ENCODE peak calls at places on chromosomes 6 and 20, in six cellular contexts. S is GM12878, X is SK-N-SH, L is ovary, W is transverse colon, K is sigmoid colon. Q is an unnamed sample.
A peak's percentile ranks its signal among the peaks of the same experiment; 100 is the strongest.

GRCh38 chr6:157143171-157143884 is 180.0 kb downstream of the TMEM242 start:
- DNase-seq in S (no peak), K (no peak), L (peak; percentile 30), X (peak; percentile 82), W (no peak), Q (no peak)

GRCh38 chr20:35091808-35092523 is 641 bp downstream of the TRPC4AP start:
- DNase-seq in W (peak; percentile 13), S (no peak), L (no peak), X (peak; percentile 38), K (no peak), Q (no peak)

GRCh38 chr6:98928688-98929087 is 19.1 kb downstream of the FBXL4 start:
- DNase-seq in L (no peak), X (no peak), K (no peak), W (no peak), S (no peak), Q (no peak)

GRCh38 chr20:53738945-53739798 is 145.5 kb upstream of the ZNF217 start:
- DNase-seq in W (no peak), L (no peak), S (no peak), K (no peak), X (no peak), Q (no peak)

GRCh38 chr6:42451146-42451594 is 556 bp downstream of the TRERF1 start:
- DNase-seq in S (no peak), W (no peak), L (no peak), K (no peak), X (no peak), Q (no peak)

GRCh38 chr6:105882071-105882803 is 203.9 kb upstream of the PRDM1 start:
- DNase-seq in L (no peak), K (no peak), S (no peak), X (no peak), W (no peak), Q (no peak)

GRCh38 chr6:32086661-32087573 is 22.2 kb downstream of the TNXB start:
- DNase-seq in S (peak; percentile 63), L (peak; percentile 76), K (no peak), W (no peak), X (no peak), Q (no peak)

GRCh38 chr6:139539852-139540251 is 165.4 kb upstream of the CITED2 start:
- DNase-seq in X (peak; percentile 6), L (peak; percentile 67), S (no peak), K (peak; percentile 82), W (peak; percentile 42), Q (no peak)

GRCh38 chr6:56581561-56581960 is 61.1 kb downstream of the DST start:
- DNase-seq in S (no peak), W (no peak), L (no peak), K (no peak), X (no peak), Q (no peak)

GRCh38 chr6:95519228-95520037 is 57.9 kb upstream of the MANEA start:
- DNase-seq in K (no peak), L (no peak), S (no peak), X (no peak), W (no peak), Q (no peak)

GRCh38 chr6:150485559-150486517 is 113.8 kb upstream of the PLEKHG1 start:
- DNase-seq in X (no peak), S (no peak), L (no peak), W (no peak), K (no peak), Q (no peak)

GRCh38 chr6:137217801-137218472 is 1.2 kb downstream of the IFNGR1 start:
- DNase-seq in L (no peak), X (no peak), W (peak; percentile 67), S (no peak), K (no peak), Q (peak; percentile 34)

GRCh38 chr6:31308050-31308844 is 36.4 kb upstream of the HLA-C start:
- DNase-seq in W (peak; percentile 73), K (peak; percentile 62), S (no peak), X (no peak), L (no peak), Q (no peak)

GRCh38 chr6:27250955-27251671 is 3.6 kb downstream of the PRSS16 start:
- DNase-seq in S (peak; percentile 40), W (peak; percentile 96), X (peak; percentile 59), L (peak; percentile 65), K (no peak), Q (no peak)

GRCh38 chr6:33613146-33613793 is 7.9 kb upstream of the ITPR3 start:
- DNase-seq in S (no peak), K (no peak), L (no peak), X (no peak), W (no peak), Q (no peak)

GRCh38 chr6:113120577-113121285 is 736.4 kb upstream of the MARCKS start:
- DNase-seq in X (no peak), K (no peak), W (no peak), S (no peak), L (no peak), Q (no peak)

GRCh38 chr6:144012534-144012933 is 4.5 kb upstream of the PLAGL1 start:
- DNase-seq in X (no peak), K (no peak), L (no peak), W (no peak), S (no peak), Q (no peak)

GRCh38 chr6:32581275-32582095 is 8.2 kb downstream of the HLA-DRB1 start:
- DNase-seq in W (no peak), X (no peak), S (no peak), L (no peak), K (no peak), Q (no peak)

GRCh38 chr20:2397091-2397490 is 16.4 kb downstream of the TGM6 start:
- DNase-seq in K (no peak), X (no peak), S (no peak), W (no peak), L (no peak), Q (no peak)

GRCh38 chr20:2399390-2399789 is 18.7 kb downstream of the TGM6 start:
- DNase-seq in X (no peak), S (no peak), K (no peak), L (no peak), W (no peak), Q (no peak)

GRCh38 chr20:2400290-2400689 is 19.6 kb downstream of the TGM6 start:
- DNase-seq in W (no peak), L (no peak), S (no peak), K (no peak), X (no peak), Q (no peak)

GRCh38 chr20:2397595-2398145 is 17.0 kb downstream of the TGM6 start:
- DNase-seq in X (no peak), S (no peak), K (no peak), L (no peak), W (no peak), Q (no peak)

DNA sequence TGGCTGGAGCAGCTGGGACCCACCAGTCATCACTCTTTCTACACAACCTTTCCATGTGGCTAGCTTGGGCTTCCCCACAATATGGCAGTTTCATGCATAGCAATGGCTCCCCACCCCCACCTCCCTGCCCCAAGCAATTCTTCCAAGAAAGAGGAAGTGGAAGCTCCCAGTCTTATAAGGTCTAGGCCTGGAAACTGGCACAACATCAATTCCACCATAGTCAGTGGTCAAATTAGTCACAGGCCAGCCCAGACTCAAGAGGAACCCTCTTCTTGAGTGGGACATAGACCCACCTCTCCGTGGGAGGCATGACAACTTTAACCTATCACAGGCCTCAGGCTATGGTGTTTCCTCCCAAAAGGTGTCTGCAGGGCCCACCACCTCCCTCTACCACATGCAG is 17.8 kb downstream of the TGM6 start:
- DNase-seq in X (no peak), K (no peak), S (no peak), W (no peak), L (no peak), Q (no peak)
- TF ChIP-seq EP300 in X (no peak), K (no peak), S (no peak), W (no peak), L (no peak), Q (no peak)

GRCh38 chr6:16781348-16782169 is 20.3 kb upstream of the ATXN1 start:
- DNase-seq in S (no peak), K (no peak), W (no peak), L (no peak), X (no peak), Q (no peak)
- TF ChIP-seq EP300 in S (no peak), K (no peak), W (no peak), L (no peak), X (no peak), Q (no peak)

GRCh38 chr6:166637806-166638458 is 10.9 kb upstream of the RPS6KA2 start:
- DNase-seq in W (no peak), L (no peak), X (no peak), S (no peak), K (no peak), Q (no peak)

GRCh38 chr6:166640342-166641043 is 13.4 kb upstream of the RPS6KA2 start:
- DNase-seq in S (no peak), X (no peak), K (no peak), L (peak; percentile 45), W (no peak), Q (no peak)

GRCh38 chr6:166642646-166643045 is 15.6 kb upstream of the RPS6KA2 start:
- DNase-seq in X (no peak), K (no peak), W (no peak), L (no peak), S (no peak), Q (no peak)

GRCh38 chr6:166638566-166638965 is 11.5 kb upstream of the RPS6KA2 start:
- DNase-seq in K (no peak), L (no peak), X (no peak), W (no peak), S (no peak), Q (no peak)

GRCh38 chr6:166639921-166640320 is 12.9 kb upstream of the RPS6KA2 start:
- DNase-seq in L (no peak), W (no peak), K (no peak), X (no peak), S (no peak), Q (no peak)
- TF ChIP-seq EP300 in L (no peak), W (no peak), K (no peak), X (no peak), S (no peak), Q (no peak)

DNA sequence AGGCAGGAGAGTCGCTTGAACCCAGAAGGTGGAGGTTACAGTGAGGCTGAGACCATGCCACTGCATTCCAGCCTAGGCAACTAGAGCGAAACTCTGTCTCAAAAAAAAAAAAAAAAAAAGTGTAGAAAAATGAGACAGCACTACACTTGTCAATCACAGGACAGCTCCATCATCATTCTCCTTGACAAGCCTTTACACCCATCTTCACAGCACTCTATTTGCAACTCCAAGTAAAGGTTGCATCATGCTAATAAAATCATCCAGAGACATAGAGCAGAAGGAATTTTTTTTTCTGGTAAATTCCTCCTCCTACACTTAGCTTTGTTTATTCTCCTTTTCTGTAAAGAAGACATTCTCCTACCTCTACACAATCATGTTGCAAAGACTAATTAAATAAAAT is 791.0 kb upstream of the HS3ST5 start:
- DNase-seq in W (no peak), S (no peak), K (no peak), X (no peak), L (no peak), Q (no peak)
- TF ChIP-seq EP300 in W (no peak), S (no peak), K (no peak), X (no peak), L (no peak), Q (no peak)

Q was measured in tibial nerve.